ENCODE peak calls at places on chromosome 5, in eight cellular contexts. J is stimulated activated CD4-positive, alpha-beta T cell treated with anti-CD3 and anti-CD28 coated beads, Interleukin-4, amount 100 ng/mL, for 4 hours; H is midbrain; L is caudate nucleus; M is kidney; F is HuH-7; Q is WERI-Rb-1; W is SK-N-MC. U is an unnamed sample.

GRCh38 chr5:132309679-132310078 is 15.5 kb downstream of the SLC22A4 start:
- DNase-seq in J (no peak), H (no peak), L (no peak), M (no peak), F (no peak), Q (no peak), W (no peak), U (no peak)

GRCh38 chr5:139389701-139390638 is at the start of gene MZB1:
- DNase-seq in J (peak; percentile 41), H (no peak), L (no peak), M (no peak), F (no peak), Q (no peak), W (no peak), U (no peak)

GRCh38 chr5:9596833-9597232 is 33.3 kb downstream of the TAS2R1 start:
- DNase-seq in J (no peak), H (no peak), L (no peak), M (no peak), F (no peak), Q (no peak), W (no peak), U (no peak)

GRCh38 chr5:134846641-134846960 is 833 bp downstream of the C5orf24 start:
- DNase-seq in J (peak; percentile 11), H (no peak), L (no peak), M (no peak), F (no peak), Q (no peak), W (no peak), U (no peak)

GRCh38 chr5:957730-958485 is 50.7 kb upstream of the NKD2 start:
- DNase-seq in J (no peak), H (no peak), L (no peak), M (peak; percentile 70), F (no peak), Q (no peak), W (no peak), U (peak; percentile 67)

GRCh38 chr5:78221964-78222451 is 72.5 kb downstream of the AP3B1 start:
- DNase-seq in J (no peak), H (no peak), L (no peak), M (no peak), F (no peak), Q (peak; percentile 44), W (no peak), U (no peak)

GRCh38 chr5:177128551-177128976 is 5.0 kb upstream of the NSD1 start:
- DNase-seq in J (no peak), H (no peak), L (no peak), M (peak; percentile 45), F (no peak), Q (no peak), W (no peak), U (peak; percentile 38)

GRCh38 chr5:170693701-170694100 is 89.8 kb upstream of the GABRP start:
- DNase-seq in J (no peak), H (no peak), L (no peak), M (no peak), F (no peak), Q (no peak), W (no peak), U (no peak)

GRCh38 chr5:168826292-168826725 is 247.1 kb upstream of the PANK3 start:
- DNase-seq in J (no peak), H (peak; percentile 44), L (no peak), M (no peak), F (no peak), Q (no peak), W (no peak), U (no peak)

U was measured in RWPE2.